ENCODE peak calls at places on chromosomes 12 and 14, in four cellular contexts. One of them, this sample, is unnamed.

GRCh38 chr12:100141666-100141997 is 1.0 kb downstream of the BLTP3B start:
- DNase-seq in choroid plexus epithelial cell: peak
- DNase-seq in spleen: no peak
- DNase-seq in fibroblast of the aortic adventitia: peak
- DNase-seq in this sample: no peak

GRCh38 chr12:132953163-132953425 is 3.0 kb downstream of the ZNF605 start:
- DNase-seq in fibroblast of the aortic adventitia: no peak
- DNase-seq in choroid plexus epithelial cell: no peak
- DNase-seq in spleen: peak
- DNase-seq in this sample: no peak

GRCh38 chr14:38868415-38869290 is 234.4 kb downstream of the SEC23A start:
- DNase-seq in choroid plexus epithelial cell: no peak
- DNase-seq in spleen: no peak
- DNase-seq in fibroblast of the aortic adventitia: no peak
- DNase-seq in this sample: no peak

GRCh38 chr12:89935850-89936249 is 227.2 kb upstream of the ATP2B1 start:
- DNase-seq in spleen: no peak
- DNase-seq in choroid plexus epithelial cell: no peak
- DNase-seq in fibroblast of the aortic adventitia: no peak
- DNase-seq in this sample: no peak

GRCh38 chr12:3834774-3835173 is 38.4 kb downstream of the PARP11 start:
- DNase-seq in choroid plexus epithelial cell: peak
- DNase-seq in spleen: no peak
- DNase-seq in fibroblast of the aortic adventitia: no peak
- DNase-seq in this sample: no peak

GRCh38 chr12:131950182-131950913 is 606 bp downstream of the EP400 start:
- DNase-seq in fibroblast of the aortic adventitia: no peak
- DNase-seq in choroid plexus epithelial cell: no peak
- DNase-seq in spleen: no peak
- DNase-seq in this sample: no peak

GRCh38 chr12:53259891-53260290 is 8.2 kb upstream of the ESPL1 start:
- DNase-seq in spleen: no peak
- DNase-seq in choroid plexus epithelial cell: no peak
- DNase-seq in fibroblast of the aortic adventitia: no peak
- DNase-seq in this sample: no peak

GRCh38 chr12:109783965-109784244 is 49.3 kb downstream of the TRPV4 start:
- DNase-seq in choroid plexus epithelial cell: no peak
- DNase-seq in fibroblast of the aortic adventitia: no peak
- DNase-seq in spleen: no peak
- DNase-seq in this sample: no peak

GRCh38 chr14:75147423-75148071 is 20.7 kb upstream of the NEK9 start:
- DNase-seq in fibroblast of the aortic adventitia: peak
- DNase-seq in choroid plexus epithelial cell: peak
- DNase-seq in spleen: peak
- DNase-seq in this sample: peak

DNA sequence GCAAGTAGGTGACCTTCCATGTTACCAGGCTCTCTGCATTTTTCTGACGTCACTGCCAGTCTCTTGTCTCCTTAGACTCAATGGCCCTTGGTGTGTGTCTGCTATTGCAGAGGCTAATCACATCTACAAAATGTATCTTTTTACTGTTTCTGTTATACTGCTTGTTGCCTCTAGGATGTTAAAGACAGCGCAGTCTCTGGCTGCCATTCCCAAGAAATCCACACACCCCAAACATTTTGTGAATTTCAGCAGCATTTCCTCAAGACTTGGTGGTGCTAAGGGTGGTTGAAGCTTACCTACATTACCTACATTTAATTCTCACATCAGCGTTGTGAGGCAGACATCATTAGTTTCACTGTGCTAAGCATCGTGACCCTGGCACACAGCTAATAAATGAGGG is 87.2 kb downstream of the C12orf75 start:
- DNase-seq in fibroblast of the aortic adventitia: no peak
- DNase-seq in choroid plexus epithelial cell: no peak
- DNase-seq in spleen: no peak
- DNase-seq in this sample: no peak
- TF ChIP-seq CTCF in fibroblast of the aortic adventitia: peak
- TF ChIP-seq CTCF in choroid plexus epithelial cell: peak
- TF ChIP-seq CTCF in spleen: no peak
- TF ChIP-seq CTCF in this sample: no peak

DNA sequence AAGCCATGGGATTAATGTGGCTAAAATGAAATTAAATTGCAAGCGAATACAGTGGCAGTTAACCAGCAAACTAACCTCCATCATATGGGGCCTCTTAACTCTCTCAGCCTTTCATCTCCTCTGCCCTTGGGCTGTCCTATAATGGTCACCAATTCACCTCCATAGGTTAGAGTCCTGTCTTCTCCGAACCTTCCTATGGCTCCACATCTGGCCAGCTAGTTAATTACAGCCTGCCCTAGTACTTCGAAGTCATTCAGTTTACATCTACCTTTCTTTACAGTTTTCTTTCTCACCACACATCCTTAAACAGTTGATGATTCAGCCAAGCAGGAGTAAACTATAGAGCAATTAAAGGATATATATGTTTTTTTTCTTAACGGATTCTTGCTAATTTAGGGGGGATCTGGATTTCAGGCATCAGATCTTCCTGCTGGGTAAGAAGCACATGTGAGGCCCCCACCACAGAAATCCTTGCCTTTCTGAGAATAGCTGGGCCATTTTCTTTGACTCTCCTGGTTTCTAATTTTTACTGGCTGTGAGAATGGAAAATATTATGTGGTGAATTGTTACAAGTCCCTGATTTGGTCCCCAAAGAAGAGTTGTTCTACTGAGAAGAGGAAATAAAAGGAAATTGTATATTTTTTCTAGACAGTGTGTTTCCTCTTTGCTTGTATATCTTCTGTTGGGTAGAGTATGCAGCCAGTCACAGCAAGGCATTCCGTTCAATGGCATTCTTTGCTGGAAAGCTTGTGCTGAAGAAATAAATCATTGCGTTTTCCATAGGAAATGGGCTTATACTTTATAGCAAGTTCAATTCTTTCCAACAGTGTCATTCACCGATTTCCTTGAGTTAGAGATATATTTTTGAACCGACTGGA is 16.7 kb downstream of the HMGA2 start:
- DNase-seq in fibroblast of the aortic adventitia: no peak
- DNase-seq in choroid plexus epithelial cell: no peak
- DNase-seq in spleen: no peak
- DNase-seq in this sample: no peak
- TF ChIP-seq CTCF in fibroblast of the aortic adventitia: no peak
- TF ChIP-seq CTCF in choroid plexus epithelial cell: peak
- TF ChIP-seq CTCF in spleen: no peak
- TF ChIP-seq CTCF in this sample: no peak

DNA sequence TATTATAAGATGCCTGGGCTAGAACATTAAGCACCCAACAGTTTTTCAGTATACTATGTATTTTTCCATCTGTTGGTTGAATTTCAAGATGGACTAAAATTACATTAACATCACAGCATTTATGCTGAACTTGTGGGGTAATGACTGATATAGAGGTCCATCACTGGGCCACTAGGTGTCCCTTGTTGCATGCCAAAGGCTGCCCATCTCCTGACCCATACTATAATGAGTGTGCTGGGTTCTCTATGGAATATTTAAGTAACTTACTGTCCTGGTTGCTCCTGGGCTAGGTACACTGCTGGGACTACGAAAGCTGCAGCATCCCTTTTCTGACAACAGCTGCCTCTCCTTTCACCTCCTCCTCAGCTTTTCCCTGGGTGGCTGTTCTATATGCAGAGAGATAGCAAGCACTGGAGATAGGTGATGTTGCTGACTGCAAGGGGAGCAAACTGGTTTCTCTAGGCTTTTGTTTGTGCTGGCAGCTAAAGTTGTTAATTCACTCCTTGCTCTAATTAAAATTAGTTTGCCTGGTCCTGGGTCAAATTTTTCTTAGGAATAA is 138.6 kb upstream of the TRHDE start:
- DNase-seq in fibroblast of the aortic adventitia: no peak
- DNase-seq in spleen: no peak
- DNase-seq in choroid plexus epithelial cell: peak
- DNase-seq in this sample: no peak
- TF ChIP-seq CTCF in fibroblast of the aortic adventitia: no peak
- TF ChIP-seq CTCF in spleen: no peak
- TF ChIP-seq CTCF in choroid plexus epithelial cell: peak
- TF ChIP-seq CTCF in this sample: no peak

GRCh38 chr12:12822886-12823285 is 9.7 kb downstream of the DDX47 start:
- DNase-seq in fibroblast of the aortic adventitia: no peak
- DNase-seq in choroid plexus epithelial cell: no peak
- DNase-seq in spleen: no peak
- DNase-seq in this sample: no peak

GRCh38 chr12:12819752-12820311 is 6.7 kb downstream of the DDX47 start:
- DNase-seq in spleen: no peak
- DNase-seq in fibroblast of the aortic adventitia: peak
- DNase-seq in choroid plexus epithelial cell: peak
- DNase-seq in this sample: no peak

GRCh38 chr12:12821975-12822374 is 8.8 kb downstream of the DDX47 start:
- DNase-seq in spleen: no peak
- DNase-seq in choroid plexus epithelial cell: no peak
- DNase-seq in fibroblast of the aortic adventitia: no peak
- DNase-seq in this sample: no peak

GRCh38 chr12:12823811-12824210 is 10.7 kb downstream of the DDX47 start:
- DNase-seq in choroid plexus epithelial cell: no peak
- DNase-seq in spleen: no peak
- DNase-seq in fibroblast of the aortic adventitia: no peak
- DNase-seq in this sample: no peak

DNA sequence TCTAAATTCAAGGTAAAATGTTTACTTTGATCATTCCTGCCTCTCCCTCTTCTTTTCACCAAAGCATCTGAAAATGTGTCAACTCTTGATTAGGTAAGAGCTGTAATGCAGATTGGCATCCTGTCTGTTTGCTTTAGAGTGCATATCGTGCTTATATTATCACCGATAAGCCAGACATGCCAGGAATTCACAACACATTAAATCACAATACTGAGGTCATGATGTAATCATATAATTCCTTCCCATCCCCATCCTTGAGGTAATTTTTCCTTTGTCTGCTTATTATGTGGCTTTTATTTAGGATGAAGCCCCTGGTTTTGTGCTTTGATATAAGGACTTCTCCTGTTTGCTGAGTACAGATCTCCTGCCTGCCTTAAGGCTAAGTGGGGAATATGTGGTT is 10.2 kb downstream of the DDX47 start:
- DNase-seq in fibroblast of the aortic adventitia: peak
- DNase-seq in choroid plexus epithelial cell: peak
- DNase-seq in spleen: no peak
- DNase-seq in this sample: no peak
- TF ChIP-seq CTCF in fibroblast of the aortic adventitia: no peak
- TF ChIP-seq CTCF in choroid plexus epithelial cell: no peak
- TF ChIP-seq CTCF in spleen: no peak
- TF ChIP-seq CTCF in this sample: no peak

DNA sequence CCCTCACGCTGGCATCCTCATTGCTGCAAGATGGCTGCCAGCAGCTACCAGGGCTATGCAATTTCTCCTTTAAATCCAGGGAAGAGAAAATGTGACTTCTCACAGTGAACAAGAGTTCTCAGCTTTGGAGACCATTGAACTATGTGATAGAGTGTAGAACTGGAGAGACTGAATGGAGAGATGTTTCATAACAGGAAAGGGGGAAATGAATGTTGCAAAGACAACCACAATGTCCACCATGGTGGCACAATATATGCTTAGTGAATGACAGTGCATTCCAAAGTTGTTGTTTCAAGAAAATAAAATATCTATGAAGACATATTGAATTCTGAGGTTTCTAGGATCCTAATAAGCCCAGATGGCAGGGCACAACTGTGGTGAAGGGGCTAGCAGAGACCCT is 13.2 kb upstream of the COCH start:
- DNase-seq in fibroblast of the aortic adventitia: no peak
- DNase-seq in spleen: no peak
- DNase-seq in choroid plexus epithelial cell: no peak
- DNase-seq in this sample: no peak
- TF ChIP-seq CTCF in fibroblast of the aortic adventitia: no peak
- TF ChIP-seq CTCF in spleen: no peak
- TF ChIP-seq CTCF in choroid plexus epithelial cell: no peak
- TF ChIP-seq CTCF in this sample: no peak

GRCh38 chr14:35332517-35333346 is 40.5 kb downstream of the PSMA6 start:
- DNase-seq in spleen: no peak
- DNase-seq in fibroblast of the aortic adventitia: peak
- DNase-seq in choroid plexus epithelial cell: no peak
- DNase-seq in this sample: no peak
- TF ChIP-seq CTCF in spleen: no peak
- TF ChIP-seq CTCF in fibroblast of the aortic adventitia: no peak
- TF ChIP-seq CTCF in choroid plexus epithelial cell: no peak
- TF ChIP-seq CTCF in this sample: no peak

GRCh38 chr12:9941838-9942237 is 9.7 kb upstream of the CLEC2A start:
- DNase-seq in spleen: no peak
- DNase-seq in choroid plexus epithelial cell: no peak
- DNase-seq in fibroblast of the aortic adventitia: no peak
- DNase-seq in this sample: no peak

GRCh38 chr12:9944404-9944803 is 12.2 kb upstream of the CLEC2A start:
- DNase-seq in fibroblast of the aortic adventitia: no peak
- DNase-seq in choroid plexus epithelial cell: no peak
- DNase-seq in spleen: no peak
- DNase-seq in this sample: no peak

GRCh38 chr12:9943244-9943643 is 11.1 kb upstream of the CLEC2A start:
- DNase-seq in spleen: peak
- DNase-seq in choroid plexus epithelial cell: no peak
- DNase-seq in fibroblast of the aortic adventitia: no peak
- DNase-seq in this sample: no peak

GRCh38 chr12:9936597-9936996 is 4.4 kb upstream of the CLEC2A start:
- DNase-seq in spleen: no peak
- DNase-seq in fibroblast of the aortic adventitia: no peak
- DNase-seq in choroid plexus epithelial cell: peak
- DNase-seq in this sample: no peak

DNA sequence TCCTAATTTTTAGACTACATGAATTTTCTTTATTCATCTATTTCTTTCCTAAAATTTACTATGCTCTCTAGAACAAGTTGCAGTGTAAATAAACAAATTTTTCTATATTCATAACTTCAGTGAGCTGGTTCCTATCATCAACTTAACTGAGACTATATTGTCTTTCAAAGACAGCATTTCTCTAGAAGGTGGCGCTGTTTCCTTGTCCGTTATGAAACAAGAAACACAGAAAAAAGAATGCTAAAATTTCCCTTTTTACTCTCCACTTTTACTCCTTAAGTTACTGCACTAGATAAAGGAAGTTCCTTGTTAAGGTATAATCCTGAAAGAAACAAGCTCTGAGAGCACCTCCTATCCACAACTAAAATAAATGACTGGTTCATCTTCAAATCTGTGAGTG is 8.2 kb upstream of the CLEC2A start:
- DNase-seq in fibroblast of the aortic adventitia: peak
- DNase-seq in choroid plexus epithelial cell: peak
- DNase-seq in spleen: no peak
- DNase-seq in this sample: no peak
- TF ChIP-seq CTCF in fibroblast of the aortic adventitia: peak
- TF ChIP-seq CTCF in choroid plexus epithelial cell: peak
- TF ChIP-seq CTCF in spleen: no peak
- TF ChIP-seq CTCF in this sample: no peak

GRCh38 chr12:48978291-48978740 is at the start of gene WNT1:
- DNase-seq in choroid plexus epithelial cell: no peak
- DNase-seq in spleen: no peak
- DNase-seq in fibroblast of the aortic adventitia: no peak
- DNase-seq in this sample: no peak
- TF ChIP-seq CTCF in choroid plexus epithelial cell: no peak
- TF ChIP-seq CTCF in spleen: peak
- TF ChIP-seq CTCF in fibroblast of the aortic adventitia: no peak
- TF ChIP-seq CTCF in this sample: no peak